ENCODE peak calls at places on chromosomes 12 and 14, in six cellular contexts. R is fibroblast of lung; P is neural progenitor cell; Z is psoas muscle; J is CD8-positive, alpha-beta T cell; N is right lobe of liver. M is an unnamed sample.
A peak's percentile ranks its signal among the peaks of the same experiment; 100 is the strongest.

GRCh38 chr12:66111605-66112004 is 18.9 kb downstream of the LLPH start:
- DNase-seq in P (no peak), N (no peak), R (no peak), Z (no peak), J (no peak), M (no peak)

GRCh38 chr14:102085503-102085902 is 1.3 kb downstream of the HSP90AA1 start:
- DNase-seq in N (no peak), J (no peak), Z (no peak), P (no peak), R (no peak), M (no peak)

GRCh38 chr12:45878630-45879255 is 111.6 kb downstream of the SCAF11 start:
- DNase-seq in N (no peak), Z (no peak), J (no peak), P (no peak), R (peak; percentile 8), M (no peak)

GRCh38 chr12:68100241-68100640 is 59.3 kb downstream of the IFNG start:
- DNase-seq in J (no peak), P (no peak), Z (no peak), R (no peak), N (no peak), M (no peak)

GRCh38 chr14:68797180-68797670 is 4.4 kb upstream of the ZFP36L1 start:
- DNase-seq in Z (no peak), P (peak; percentile 45), J (no peak), R (no peak), N (peak; percentile 44), M (no peak)

GRCh38 chr14:38199076-38199475 is 8.6 kb upstream of the SSTR1 start:
- DNase-seq in R (no peak), J (no peak), N (no peak), P (no peak), Z (no peak), M (no peak)

GRCh38 chr12:120126635-120127005 is 10.1 kb upstream of the RAB35 start:
- DNase-seq in P (no peak), R (peak; percentile 78), Z (no peak), J (no peak), N (no peak), M (no peak)

GRCh38 chr14:59463773-59464650 is 1.2 kb downstream of the GPR135 start:
- DNase-seq in R (peak; percentile 52), N (no peak), P (peak; percentile 19), J (no peak), Z (peak; percentile 48), M (no peak)

GRCh38 chr12:131113562-131113961 is 159.9 kb downstream of the ADGRD1 start:
- DNase-seq in J (no peak), N (no peak), R (no peak), Z (peak; percentile 19), P (no peak), M (no peak)

GRCh38 chr14:105241641-105242040 is 6.7 kb upstream of the BTBD6 start:
- DNase-seq in Z (no peak), N (no peak), J (no peak), R (no peak), P (no peak), M (no peak)

GRCh38 chr12:110109037-110109836 is 14.9 kb upstream of the IFT81 start:
- DNase-seq in P (peak; percentile 26), R (peak; percentile 100), J (no peak), N (peak; percentile 75), Z (peak; percentile 88), M (peak; percentile 54)

GRCh38 chr12:86697916-86698315 is 441.7 kb upstream of the MGAT4C start:
- DNase-seq in J (no peak), Z (no peak), R (no peak), P (no peak), N (no peak), M (no peak)

GRCh38 chr12:104638760-104639319 is 182.1 kb downstream of the CHST11 start:
- DNase-seq in R (no peak), P (no peak), Z (no peak), J (no peak), N (no peak), M (no peak)

GRCh38 chr14:34592623-34593022 is 37.3 kb downstream of the SNX6 start:
- DNase-seq in N (peak; percentile 7), Z (peak; percentile 75), J (no peak), R (no peak), P (no peak), M (no peak)

GRCh38 chr12:111596985-111597730 is 2.0 kb downstream of the ATXN2 start:
- DNase-seq in R (peak; percentile 72), N (peak; percentile 76), Z (peak; percentile 71), P (peak; percentile 68), J (no peak), M (peak; percentile 72)

GRCh38 chr12:112900298-112901145 is 6.2 kb upstream of the OAS1 start:
- DNase-seq in Z (no peak), N (no peak), J (peak; percentile 7), P (peak; percentile 45), R (peak; percentile 24), M (peak; percentile 17)

GRCh38 chr12:108594-108993 is 42.0 kb downstream of the IQSEC3 start:
- DNase-seq in N (peak; percentile 59), P (no peak), J (no peak), R (no peak), Z (peak; percentile 72), M (no peak)

GRCh38 chr12:2179953-2180736 is 127.4 kb downstream of the CACNA1C start:
- DNase-seq in R (peak; percentile 95), N (no peak), J (no peak), P (no peak), Z (peak; percentile 75), M (no peak)

GRCh38 chr14:62645649-62646048 is 399.6 kb downstream of the KCNH5 start:
- DNase-seq in N (no peak), P (no peak), J (no peak), Z (no peak), R (peak; percentile 83), M (no peak)

DNA sequence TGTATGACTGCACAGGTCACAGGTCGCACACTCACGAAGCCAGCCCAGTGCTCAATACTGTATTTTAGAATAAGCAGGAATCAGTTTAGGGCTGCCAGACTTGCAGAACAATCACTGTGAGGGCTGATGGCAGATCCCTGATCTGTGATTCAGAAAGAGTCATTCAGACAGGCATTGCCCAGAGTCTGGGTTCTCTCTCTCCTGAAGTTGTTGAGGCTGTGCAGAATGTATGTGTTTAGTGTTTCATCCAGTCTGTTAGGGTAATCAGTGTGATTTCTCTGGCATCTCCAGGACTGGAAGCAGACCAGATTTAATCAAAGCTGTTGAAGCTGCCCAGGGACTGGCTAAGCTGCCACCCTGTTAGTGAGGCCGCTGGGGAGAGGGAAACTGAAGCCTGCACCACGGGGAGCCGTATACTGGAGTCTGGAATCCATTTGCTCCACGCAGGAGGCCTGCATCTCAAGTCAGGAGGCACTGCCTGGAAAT is 69.3 kb downstream of the ETV6 start:
- DNase-seq in Z (no peak), J (no peak), N (no peak), R (peak; percentile 92), P (peak; percentile 45), M (peak; percentile 11)
- TF ChIP-seq CTCF in Z (no peak), J (no peak), N (no peak), R (no peak), P (no peak), M (no peak)

DNA sequence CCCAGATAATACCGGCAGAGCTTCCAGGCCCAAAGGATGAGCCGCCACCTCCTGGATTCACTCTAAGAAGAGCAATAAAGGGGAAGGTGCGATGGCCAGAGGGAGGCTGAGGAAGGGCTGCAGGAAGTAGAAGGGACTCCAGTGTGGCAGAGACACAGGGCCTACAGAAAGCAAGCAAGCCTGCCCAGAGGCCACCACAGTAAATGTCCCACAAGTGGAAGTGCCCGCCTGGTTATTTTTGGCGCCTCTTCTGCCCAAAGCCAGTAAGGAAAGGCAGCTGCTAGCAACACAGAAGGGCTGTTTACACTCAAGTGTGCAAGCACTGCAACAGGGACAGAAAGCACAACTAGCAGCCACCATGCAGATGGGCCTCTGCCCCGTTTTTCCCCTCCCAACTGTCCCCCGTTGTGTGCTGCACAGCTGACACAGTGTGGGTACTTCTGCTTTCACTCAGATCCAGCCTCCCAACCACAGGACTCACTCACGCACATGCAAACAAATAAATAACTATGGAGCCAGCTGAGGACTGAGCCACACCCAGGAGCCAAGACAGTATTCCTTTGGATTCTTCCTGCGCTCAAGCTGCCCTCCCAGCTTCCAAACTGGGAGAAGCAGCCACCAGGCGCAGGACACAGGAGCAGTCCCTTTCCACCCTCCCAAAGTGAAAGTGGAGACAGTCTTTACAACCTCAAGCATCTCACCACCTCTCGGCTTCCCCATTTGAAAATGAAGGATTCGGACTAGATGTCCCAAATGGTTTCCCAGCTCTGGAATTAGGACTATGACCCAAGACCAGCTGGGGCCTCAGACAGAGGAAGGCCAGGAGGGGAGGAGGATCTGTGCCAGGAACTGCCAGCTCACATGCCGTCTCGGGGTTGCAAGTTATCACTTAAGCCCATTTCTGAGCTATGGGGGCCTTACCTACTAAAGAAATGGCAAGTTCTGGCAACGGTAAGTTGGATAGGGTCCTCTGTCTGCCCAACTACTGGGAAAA is 40.0 kb upstream of the PNMA1 start:
- DNase-seq in N (peak; percentile 57), R (no peak), Z (no peak), P (no peak), J (no peak), M (no peak)
- H3K4me3 ChIP-seq in N (no peak overlapping the region), R (peak overlapping the region; percentile 35), Z (peak overlapping the region; percentile 53), P (no peak overlapping the region), J (peak overlapping the region; percentile 55), M (no peak overlapping the region)

GRCh38 chr12:107645630-107646333 is 39.8 kb upstream of the PWP1 start:
- DNase-seq in Z (peak; percentile 57), N (no peak), J (no peak), P (peak; percentile 93), R (peak; percentile 16), M (no peak)
- H3K27ac ChIP-seq in Z (no peak overlapping the region), N (no peak overlapping the region), J (no peak overlapping the region), P (peak overlapping the region; percentile 92), R (no peak overlapping the region), M (no peak overlapping the region)

GRCh38 chr14:20698018-20698329 is 9.4 kb downstream of the ANG start:
- DNase-seq in R (no peak), J (no peak), Z (no peak), N (no peak), P (no peak), M (no peak)
- TF ChIP-seq CTCF in R (no peak), J (peak; percentile 32), Z (no peak), N (no peak), P (no peak), M (no peak)

DNA sequence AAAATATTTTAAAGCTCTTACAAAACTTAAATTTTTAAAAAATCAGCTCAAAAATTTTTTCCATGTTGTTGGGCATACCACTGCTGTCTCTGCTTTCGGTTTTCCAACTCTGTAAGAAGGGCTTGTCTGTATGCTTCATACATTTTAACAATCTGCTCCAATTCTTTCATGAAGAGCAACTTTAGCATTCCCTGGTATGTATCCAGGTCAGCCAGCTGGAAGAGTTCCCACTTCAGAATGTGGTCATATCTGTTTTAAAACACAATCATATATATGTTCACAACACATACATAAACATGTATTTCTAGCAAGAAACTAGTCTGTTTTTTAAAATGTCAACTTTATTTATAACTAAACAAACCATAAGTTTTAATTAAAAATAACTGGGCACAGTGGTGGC is 33.0 kb downstream of the SAV1 start:
- DNase-seq in P (no peak), Z (no peak), N (no peak), R (peak; percentile 7), J (no peak), M (no peak)
- H3K4me3 ChIP-seq in P (no peak overlapping the region), Z (no peak overlapping the region), N (no peak overlapping the region), R (no peak overlapping the region), J (no peak overlapping the region), M (no peak overlapping the region)